ENCODE peak calls at places on chromosomes 12 and 14, in ten cellular contexts. V is HCT116, E is Panc1, Z is H1, N is GM23338, X is vagina, J is transverse colon, D is upper lobe of left lung, P is endothelial cell of umbilical vein, O is spleen. I is an unnamed sample.
A peak's percentile ranks its signal among the peaks of the same experiment; 100 is the strongest.

GRCh38 chr14:68564236-68564825 is 228.5 kb downstream of the ZFP36L1 start:
- DNase-seq in V (no peak), E (no peak), Z (no peak), N (no peak), X (no peak), J (no peak), D (peak; percentile 21), P (no peak), O (no peak), I (no peak)

GRCh38 chr14:77883479-77884238 is 83.8 kb downstream of the ADCK1 start:
- DNase-seq in V (no peak), E (no peak), Z (no peak), N (no peak), X (no peak), J (no peak), D (no peak), P (no peak), O (no peak), I (no peak)

GRCh38 chr14:22974530-22975313 is 7.6 kb downstream of the AJUBA start:
- DNase-seq in V (no peak), E (no peak), Z (no peak), N (no peak), X (no peak), J (no peak), D (no peak), P (no peak), O (no peak), I (no peak)

GRCh38 chr14:83827383-83827782 is 1702.6 kb upstream of the FLRT2 start:
- DNase-seq in V (no peak), E (no peak), Z (no peak), N (peak; percentile 18), X (no peak), J (no peak), D (no peak), P (peak; percentile 4), O (no peak), I (no peak)

GRCh38 chr12:1917172-1918070 is 1.0 kb downstream of the CACNA2D4 start:
- DNase-seq in V (no peak), E (no peak), Z (no peak), N (no peak), X (peak; percentile 67), J (no peak), D (peak; percentile 56), P (no peak), O (peak; percentile 79), I (peak; percentile 57)

GRCh38 chr14:34568803-34569202 is 29.3 kb upstream of the EAPP start:
- DNase-seq in V (no peak), E (no peak), Z (no peak), N (no peak), X (no peak), J (no peak), D (peak; percentile 14), P (no peak), O (no peak), I (no peak)

GRCh38 chr12:6074979-6075585 is 49.4 kb downstream of the VWF start:
- DNase-seq in V (no peak), E (no peak), Z (no peak), N (peak; percentile 52), X (no peak), J (peak; percentile 36), D (peak; percentile 74), P (peak; percentile 49), O (peak; percentile 83), I (no peak)

GRCh38 chr14:105060751-105061427 is 4.3 kb downstream of the GPR132 start:
- DNase-seq in V (no peak), E (no peak), Z (no peak), N (no peak), X (no peak), J (peak; percentile 54), D (peak; percentile 71), P (no peak), O (peak; percentile 94), I (peak; percentile 72)

GRCh38 chr14:85085981-85086380 is 444.0 kb upstream of the FLRT2 start:
- DNase-seq in V (no peak), E (no peak), Z (no peak), N (no peak), X (no peak), J (no peak), D (no peak), P (no peak), O (no peak), I (no peak)

GRCh38 chr12:114636723-114637480 is 47.1 kb downstream of the TBX3 start:
- DNase-seq in V (no peak), E (no peak), Z (no peak), N (peak; percentile 72), X (no peak), J (peak; percentile 8), D (no peak), P (no peak), O (no peak), I (no peak)

GRCh38 chr12:118404876-118405521 is 28.6 kb downstream of the SUDS3 start:
- DNase-seq in V (peak; percentile 37), E (peak; percentile 27), Z (peak; percentile 73), N (peak; percentile 94), X (no peak), J (peak; percentile 48), D (peak; percentile 32), P (peak; percentile 77), O (no peak), I (no peak)

GRCh38 chr12:120999191-121000120 is 16.8 kb downstream of the C12orf43 start:
- DNase-seq in V (no peak), E (no peak), Z (peak; percentile 81), N (peak; percentile 89), X (no peak), J (no peak), D (no peak), P (no peak), O (peak; percentile 48), I (no peak)

GRCh38 chr12:30594509-30594908 is 101.2 kb downstream of the IPO8 start:
- DNase-seq in V (no peak), E (no peak), Z (no peak), N (no peak), X (no peak), J (no peak), D (no peak), P (no peak), O (no peak), I (no peak)

GRCh38 chr12:32615441-32615840 is 63.7 kb upstream of the DNM1L start:
- DNase-seq in V (no peak), E (no peak), Z (no peak), N (no peak), X (no peak), J (peak; percentile 77), D (no peak), P (no peak), O (no peak), I (no peak)

GRCh38 chr12:31020385-31021166 is 53.1 kb upstream of the DDX11 start:
- DNase-seq in V (no peak), E (no peak), Z (no peak), N (no peak), X (peak; percentile 55), J (no peak), D (peak; percentile 17), P (no peak), O (peak; percentile 65), I (peak; percentile 59)

GRCh38 chr12:131907379-131908081 is 13.1 kb downstream of the ULK1 start:
- DNase-seq in V (no peak), E (no peak), Z (no peak), N (no peak), X (no peak), J (no peak), D (no peak), P (no peak), O (peak; percentile 64), I (no peak)

GRCh38 chr12:76040461-76040860 is 8.9 kb upstream of the PHLDA1 start:
- DNase-seq in V (no peak), E (no peak), Z (no peak), N (no peak), X (no peak), J (no peak), D (no peak), P (no peak), O (no peak), I (no peak)

GRCh38 chr12:130868412-130868811 is 3.5 kb upstream of the RAN start:
- DNase-seq in V (no peak), E (no peak), Z (no peak), N (no peak), X (no peak), J (no peak), D (no peak), P (no peak), O (no peak), I (no peak)
- H3K27ac ChIP-seq in V (no peak overlapping the region), E (no peak overlapping the region), Z (no peak overlapping the region), N (no peak overlapping the region), X (no peak overlapping the region), J (no peak overlapping the region), D (no peak overlapping the region), P (no peak overlapping the region), O (no peak overlapping the region), I (no peak overlapping the region)

GRCh38 chr14:32594766-32595165 is 265.7 kb downstream of the AKAP6 start:
- DNase-seq in V (no peak), E (no peak), Z (no peak), N (no peak), X (no peak), J (no peak), D (no peak), P (no peak), O (no peak), I (no peak)
- TF ChIP-seq POLR2AphosphoS5 in V (no peak), E (no peak), Z (no peak), N (no peak), X (no peak), J (no peak), D (no peak), P (no peak), O (no peak), I (no peak)

GRCh38 chr12:64082866-64083268 is 139.2 kb downstream of the KICS2 start:
- DNase-seq in V (no peak), E (no peak), Z (no peak), N (no peak), X (no peak), J (no peak), D (no peak), P (no peak), O (no peak), I (no peak)

GRCh38 chr12:64081020-64081419 is 141.1 kb downstream of the KICS2 start:
- DNase-seq in V (no peak), E (no peak), Z (no peak), N (no peak), X (no peak), J (no peak), D (no peak), P (no peak), O (no peak), I (no peak)

GRCh38 chr12:64080319-64081008 is 141.6 kb downstream of the KICS2 start:
- DNase-seq in V (peak; percentile 56), E (no peak), Z (no peak), N (peak; percentile 53), X (no peak), J (peak; percentile 52), D (no peak), P (no peak), O (no peak), I (no peak)

GRCh38 chr12:64072946-64073345 is 149.2 kb downstream of the KICS2 start:
- DNase-seq in V (no peak), E (no peak), Z (no peak), N (no peak), X (no peak), J (no peak), D (no peak), P (no peak), O (no peak), I (no peak)

GRCh38 chr12:64077922-64078321 is 144.2 kb downstream of the KICS2 start:
- DNase-seq in V (no peak), E (no peak), Z (no peak), N (peak; percentile 42), X (no peak), J (no peak), D (no peak), P (peak; percentile 15), O (no peak), I (no peak)
- TF ChIP-seq CTCF in V (no peak), E (peak; percentile 40), Z (peak; percentile 37), N (peak; percentile 55), X (no peak), J (peak; percentile 17), D (no peak), P (no peak), O (no peak), I (peak; percentile 10)

GRCh38 chr12:129213551-129213950 is 360.3 kb downstream of the GLT1D1 start:
- DNase-seq in V (no peak), E (no peak), Z (no peak), N (no peak), X (no peak), J (no peak), D (no peak), P (no peak), O (no peak), I (no peak)
- H3K27ac ChIP-seq in V (no peak overlapping the region), E (no peak overlapping the region), Z (no peak overlapping the region), N (no peak overlapping the region), X (no peak overlapping the region), J (no peak overlapping the region), D (no peak overlapping the region), P (no peak overlapping the region), O (no peak overlapping the region), I (no peak overlapping the region)